ENCODE peak calls at places on chromosomes 1 and 21, in five cellular contexts. One of them, this sample, is unnamed.

GRCh38 chr21:16519656-16520055 is 789.9 kb downstream of the USP25 start:
- DNase-seq in mammary epithelial cell: no peak
- DNase-seq in stimulated activated CD4-positive, alpha-beta T cell treated with anti-CD3 and anti-CD28 coated beads, Interleukin-2, amount 100 ng/mL, for 48 hours: no peak
- DNase-seq in NCI-H510A: no peak
- DNase-seq in left ventricle myocardium inferior: no peak
- DNase-seq in this sample: no peak

GRCh38 chr21:42535602-42536171 is 22.0 kb downstream of the SLC37A1 start:
- DNase-seq in mammary epithelial cell: no peak
- DNase-seq in stimulated activated CD4-positive, alpha-beta T cell treated with anti-CD3 and anti-CD28 coated beads, Interleukin-2, amount 100 ng/mL, for 48 hours: no peak
- DNase-seq in NCI-H510A: no peak
- DNase-seq in left ventricle myocardium inferior: no peak
- DNase-seq in this sample: peak; percentile 59

GRCh38 chr1:24904731-24905354 is 25.2 kb downstream of the RUNX3 start:
- DNase-seq in mammary epithelial cell: no peak
- DNase-seq in stimulated activated CD4-positive, alpha-beta T cell treated with anti-CD3 and anti-CD28 coated beads, Interleukin-2, amount 100 ng/mL, for 48 hours: no peak
- DNase-seq in NCI-H510A: no peak
- DNase-seq in left ventricle myocardium inferior: no peak
- DNase-seq in this sample: no peak

GRCh38 chr1:76269175-76269574 is 194.6 kb downstream of the ST6GALNAC3 start:
- DNase-seq in mammary epithelial cell: no peak
- DNase-seq in stimulated activated CD4-positive, alpha-beta T cell treated with anti-CD3 and anti-CD28 coated beads, Interleukin-2, amount 100 ng/mL, for 48 hours: no peak
- DNase-seq in NCI-H510A: peak; percentile 23
- DNase-seq in left ventricle myocardium inferior: no peak
- DNase-seq in this sample: no peak

GRCh38 chr1:53339736-53340385 is 12.0 kb upstream of the LRP8 start:
- DNase-seq in mammary epithelial cell: no peak
- DNase-seq in stimulated activated CD4-positive, alpha-beta T cell treated with anti-CD3 and anti-CD28 coated beads, Interleukin-2, amount 100 ng/mL, for 48 hours: no peak
- DNase-seq in NCI-H510A: no peak
- DNase-seq in left ventricle myocardium inferior: no peak
- DNase-seq in this sample: no peak

GRCh38 chr1:201396859-201397464 is 2.2 kb downstream of the LAD1 start:
- DNase-seq in mammary epithelial cell: peak; percentile 92
- DNase-seq in stimulated activated CD4-positive, alpha-beta T cell treated with anti-CD3 and anti-CD28 coated beads, Interleukin-2, amount 100 ng/mL, for 48 hours: no peak
- DNase-seq in NCI-H510A: peak; percentile 50
- DNase-seq in left ventricle myocardium inferior: no peak
- DNase-seq in this sample: peak; percentile 60

GRCh38 chr1:30014031-30014430 is 709.4 kb downstream of the MATN1 start:
- DNase-seq in mammary epithelial cell: no peak
- DNase-seq in stimulated activated CD4-positive, alpha-beta T cell treated with anti-CD3 and anti-CD28 coated beads, Interleukin-2, amount 100 ng/mL, for 48 hours: no peak
- DNase-seq in NCI-H510A: no peak
- DNase-seq in left ventricle myocardium inferior: no peak
- DNase-seq in this sample: no peak

GRCh38 chr1:19467199-19468187 is 17.8 kb downstream of the CAPZB start:
- DNase-seq in mammary epithelial cell: no peak
- DNase-seq in stimulated activated CD4-positive, alpha-beta T cell treated with anti-CD3 and anti-CD28 coated beads, Interleukin-2, amount 100 ng/mL, for 48 hours: no peak
- DNase-seq in NCI-H510A: no peak
- DNase-seq in left ventricle myocardium inferior: no peak
- DNase-seq in this sample: no peak

GRCh38 chr1:48693180-48693579 is 83.5 kb downstream of the BEND5 start:
- DNase-seq in mammary epithelial cell: peak; percentile 35
- DNase-seq in stimulated activated CD4-positive, alpha-beta T cell treated with anti-CD3 and anti-CD28 coated beads, Interleukin-2, amount 100 ng/mL, for 48 hours: no peak
- DNase-seq in NCI-H510A: no peak
- DNase-seq in left ventricle myocardium inferior: no peak
- DNase-seq in this sample: no peak

GRCh38 chr1:156599811-156600210 is 1.5 kb downstream of the GPATCH4 start:
- DNase-seq in mammary epithelial cell: peak; percentile 26
- DNase-seq in stimulated activated CD4-positive, alpha-beta T cell treated with anti-CD3 and anti-CD28 coated beads, Interleukin-2, amount 100 ng/mL, for 48 hours: no peak
- DNase-seq in NCI-H510A: no peak
- DNase-seq in left ventricle myocardium inferior: no peak
- DNase-seq in this sample: no peak

GRCh38 chr1:23376890-23377811 is 7.5 kb upstream of the ZNF436 start:
- DNase-seq in mammary epithelial cell: peak; percentile 96
- DNase-seq in stimulated activated CD4-positive, alpha-beta T cell treated with anti-CD3 and anti-CD28 coated beads, Interleukin-2, amount 100 ng/mL, for 48 hours: no peak
- DNase-seq in NCI-H510A: no peak
- DNase-seq in left ventricle myocardium inferior: peak; percentile 54
- DNase-seq in this sample: peak; percentile 76

GRCh38 chr1:6508154-6508875 is 16.8 kb upstream of the PLEKHG5 start:
- DNase-seq in mammary epithelial cell: no peak
- DNase-seq in stimulated activated CD4-positive, alpha-beta T cell treated with anti-CD3 and anti-CD28 coated beads, Interleukin-2, amount 100 ng/mL, for 48 hours: no peak
- DNase-seq in NCI-H510A: no peak
- DNase-seq in left ventricle myocardium inferior: no peak
- DNase-seq in this sample: no peak

GRCh38 chr21:35559128-35559831 is 501.0 kb downstream of the SETD4 start:
- DNase-seq in mammary epithelial cell: peak; percentile 33
- DNase-seq in stimulated activated CD4-positive, alpha-beta T cell treated with anti-CD3 and anti-CD28 coated beads, Interleukin-2, amount 100 ng/mL, for 48 hours: no peak
- DNase-seq in NCI-H510A: no peak
- DNase-seq in left ventricle myocardium inferior: no peak
- DNase-seq in this sample: no peak